ENCODE peak calls at places on chromosomes 7 and 10, in four cellular contexts. D is cerebellar cortex, O is ACHN, J is fibroblast of lung. C is an unnamed sample.

GRCh38 chr7:123782071-123782798 is 33.4 kb upstream of the WASL start:
- DNase-seq in O (no peak), J (no peak), D (no peak), C (no peak)

GRCh38 chr10:92590623-92591549 is 2.0 kb upstream of the KIF11 start:
- DNase-seq in J (peak; percentile 62), D (peak; percentile 54), O (peak; percentile 65), C (no peak)

GRCh38 chr7:132004528-132004927 is 448.1 kb upstream of the PODXL start:
- DNase-seq in O (no peak), J (peak; percentile 45), D (no peak), C (no peak)

GRCh38 chr10:119370046-119370770 is 162.8 kb downstream of the GRK5 start:
- DNase-seq in J (peak; percentile 69), D (no peak), O (no peak), C (no peak)

GRCh38 chr7:849781-850180 is 17.5 kb downstream of the SUN1 start:
- DNase-seq in O (no peak), J (no peak), D (no peak), C (no peak)

GRCh38 chr10:113285291-113285690 is 267.6 kb upstream of the HABP2 start:
- DNase-seq in O (no peak), J (no peak), D (no peak), C (no peak)

GRCh38 chr7:141685285-141686035 is 16.5 kb downstream of the DENND11 start:
- DNase-seq in D (peak; percentile 96), J (peak; percentile 62), O (no peak), C (no peak)

GRCh38 chr10:63763744-63764143 is 242.5 kb downstream of the REEP3 start:
- DNase-seq in O (no peak), J (peak; percentile 20), D (no peak), C (no peak)

GRCh38 chr7:39490296-39490695 is 75.9 kb upstream of the YAE1 start:
- DNase-seq in O (no peak), D (no peak), J (no peak), C (no peak)